ENCODE peak calls at places on chromosomes 12 and 14, in seven cellular contexts. One of them, this sample, is unnamed.

GRCh38 chr12:113259499-113259953 is 38.3 kb downstream of the TPCN1 start:
- DNase-seq in prostate gland: no peak
- DNase-seq in A549: no peak
- DNase-seq in testis: peak
- DNase-seq in esophagus squamous epithelium: no peak
- DNase-seq in sigmoid colon: peak
- DNase-seq in spleen: no peak
- DNase-seq in this sample: peak

GRCh38 chr14:68306934-68307758 is 485.7 kb downstream of the ZFP36L1 start:
- DNase-seq in prostate gland: peak
- DNase-seq in A549: no peak
- DNase-seq in testis: no peak
- DNase-seq in esophagus squamous epithelium: no peak
- DNase-seq in sigmoid colon: no peak
- DNase-seq in spleen: no peak
- DNase-seq in this sample: no peak

GRCh38 chr12:102740157-102741032 is 176.6 kb downstream of the PAH start:
- DNase-seq in prostate gland: no peak
- DNase-seq in A549: peak
- DNase-seq in testis: no peak
- DNase-seq in esophagus squamous epithelium: no peak
- DNase-seq in sigmoid colon: no peak
- DNase-seq in spleen: no peak
- DNase-seq in this sample: no peak

GRCh38 chr12:57465747-57466505 is 6.3 kb downstream of the GLI1 start:
- DNase-seq in prostate gland: no peak
- DNase-seq in A549: no peak
- DNase-seq in testis: no peak
- DNase-seq in esophagus squamous epithelium: no peak
- DNase-seq in sigmoid colon: no peak
- DNase-seq in spleen: peak
- DNase-seq in this sample: no peak

GRCh38 chr12:96862326-96862725 is 44.7 kb upstream of the NEDD1 start:
- DNase-seq in prostate gland: no peak
- DNase-seq in A549: no peak
- DNase-seq in testis: no peak
- DNase-seq in esophagus squamous epithelium: no peak
- DNase-seq in sigmoid colon: no peak
- DNase-seq in spleen: no peak
- DNase-seq in this sample: no peak

GRCh38 chr14:88598097-88598675 is 35.3 kb downstream of the ZC3H14 start:
- DNase-seq in prostate gland: no peak
- DNase-seq in A549: no peak
- DNase-seq in testis: no peak
- DNase-seq in esophagus squamous epithelium: no peak
- DNase-seq in sigmoid colon: no peak
- DNase-seq in spleen: no peak
- DNase-seq in this sample: no peak

GRCh38 chr12:54879132-54879531 is 24.8 kb downstream of the MUCL1 start:
- DNase-seq in prostate gland: no peak
- DNase-seq in A549: no peak
- DNase-seq in testis: no peak
- DNase-seq in esophagus squamous epithelium: no peak
- DNase-seq in sigmoid colon: no peak
- DNase-seq in spleen: no peak
- DNase-seq in this sample: no peak

GRCh38 chr12:1418144-1418543 is 176.2 kb downstream of the FBXL14 start:
- DNase-seq in prostate gland: no peak
- DNase-seq in A549: no peak
- DNase-seq in testis: no peak
- DNase-seq in esophagus squamous epithelium: no peak
- DNase-seq in sigmoid colon: no peak
- DNase-seq in spleen: no peak
- DNase-seq in this sample: no peak

GRCh38 chr14:78170203-78170602 is at the start of gene NRXN3:
- DNase-seq in prostate gland: no peak
- DNase-seq in A549: no peak
- DNase-seq in testis: peak
- DNase-seq in esophagus squamous epithelium: no peak
- DNase-seq in sigmoid colon: no peak
- DNase-seq in spleen: no peak
- DNase-seq in this sample: no peak

GRCh38 chr12:49838973-49839633 is 3.8 kb downstream of the BCDIN3D start:
- DNase-seq in prostate gland: no peak
- DNase-seq in A549: peak
- DNase-seq in testis: no peak
- DNase-seq in esophagus squamous epithelium: no peak
- DNase-seq in sigmoid colon: no peak
- DNase-seq in spleen: no peak
- DNase-seq in this sample: peak

GRCh38 chr14:74616996-74617700 is 5.1 kb upstream of the LTBP2 start:
- DNase-seq in prostate gland: no peak
- DNase-seq in A549: no peak
- DNase-seq in testis: peak
- DNase-seq in esophagus squamous epithelium: no peak
- DNase-seq in sigmoid colon: no peak
- DNase-seq in spleen: peak
- DNase-seq in this sample: no peak

GRCh38 chr12:3641428-3641883 is 111.5 kb downstream of the CRACR2A start:
- DNase-seq in prostate gland: no peak
- DNase-seq in A549: no peak
- DNase-seq in testis: no peak
- DNase-seq in esophagus squamous epithelium: no peak
- DNase-seq in sigmoid colon: no peak
- DNase-seq in spleen: no peak
- DNase-seq in this sample: no peak

GRCh38 chr12:66822961-66823360 is 144.1 kb upstream of the GRIP1 start:
- DNase-seq in prostate gland: no peak
- DNase-seq in A549: no peak
- DNase-seq in testis: no peak
- DNase-seq in esophagus squamous epithelium: no peak
- DNase-seq in sigmoid colon: no peak
- DNase-seq in spleen: no peak
- DNase-seq in this sample: no peak

GRCh38 chr14:94677747-94678146 is 65.6 kb downstream of the SERPINA3 start:
- DNase-seq in prostate gland: no peak
- DNase-seq in A549: no peak
- DNase-seq in testis: peak
- DNase-seq in esophagus squamous epithelium: no peak
- DNase-seq in sigmoid colon: peak
- DNase-seq in spleen: no peak
- DNase-seq in this sample: no peak

GRCh38 chr14:34081576-34082136 is 130.8 kb upstream of the EGLN3 start:
- DNase-seq in prostate gland: no peak
- DNase-seq in A549: peak
- DNase-seq in testis: no peak
- DNase-seq in esophagus squamous epithelium: no peak
- DNase-seq in sigmoid colon: no peak
- DNase-seq in spleen: no peak
- DNase-seq in this sample: no peak

GRCh38 chr14:53047302-53047701 is 96.5 kb upstream of the FERMT2 start:
- DNase-seq in prostate gland: peak
- DNase-seq in A549: no peak
- DNase-seq in testis: no peak
- DNase-seq in esophagus squamous epithelium: no peak
- DNase-seq in sigmoid colon: no peak
- DNase-seq in spleen: no peak
- DNase-seq in this sample: no peak

GRCh38 chr14:32076278-32077080 is 625 bp upstream of the ARHGAP5 start:
- DNase-seq in prostate gland: peak
- DNase-seq in A549: peak
- DNase-seq in testis: peak
- DNase-seq in esophagus squamous epithelium: peak
- DNase-seq in sigmoid colon: peak
- DNase-seq in spleen: peak
- DNase-seq in this sample: peak

GRCh38 chr12:122862872-122863701 is 27.8 kb downstream of the HIP1R start:
- DNase-seq in prostate gland: peak
- DNase-seq in A549: no peak
- DNase-seq in testis: no peak
- DNase-seq in esophagus squamous epithelium: no peak
- DNase-seq in sigmoid colon: peak
- DNase-seq in spleen: peak
- DNase-seq in this sample: no peak
- TF ChIP-seq POLR2A in prostate gland: no peak
- TF ChIP-seq POLR2A in A549: no peak
- TF ChIP-seq POLR2A in testis: no peak
- TF ChIP-seq POLR2A in esophagus squamous epithelium: no peak
- TF ChIP-seq POLR2A in sigmoid colon: no peak
- TF ChIP-seq POLR2A in spleen: no peak
- TF ChIP-seq POLR2A in this sample: no peak

DNA sequence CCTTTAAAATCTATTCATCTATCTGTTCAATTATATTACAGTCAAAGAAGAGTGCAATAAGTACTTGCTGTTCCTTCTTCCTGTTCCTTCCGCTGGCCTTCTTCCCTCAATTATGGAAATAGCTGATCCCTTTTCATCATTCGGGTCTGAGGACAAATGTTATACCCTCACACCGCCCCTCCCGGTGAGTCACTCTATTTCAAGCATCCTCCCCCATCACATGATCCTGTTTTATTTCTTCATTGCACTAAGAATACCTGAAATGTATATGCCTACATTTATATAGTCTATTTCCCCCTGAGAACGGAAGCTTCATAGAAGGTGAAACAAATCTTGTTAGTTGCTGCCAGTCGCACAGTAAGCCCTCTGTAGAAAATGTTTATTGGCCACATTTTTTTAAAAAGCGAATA is 2.5 kb downstream of the SLC38A1 start:
- DNase-seq in prostate gland: no peak
- DNase-seq in A549: peak
- DNase-seq in testis: no peak
- DNase-seq in esophagus squamous epithelium: no peak
- DNase-seq in sigmoid colon: no peak
- DNase-seq in spleen: no peak
- DNase-seq in this sample: peak
- TF ChIP-seq POLR2A in prostate gland: no peak
- TF ChIP-seq POLR2A in A549: no peak
- TF ChIP-seq POLR2A in testis: no peak
- TF ChIP-seq POLR2A in esophagus squamous epithelium: no peak
- TF ChIP-seq POLR2A in sigmoid colon: no peak
- TF ChIP-seq POLR2A in spleen: no peak
- TF ChIP-seq POLR2A in this sample: no peak

DNA sequence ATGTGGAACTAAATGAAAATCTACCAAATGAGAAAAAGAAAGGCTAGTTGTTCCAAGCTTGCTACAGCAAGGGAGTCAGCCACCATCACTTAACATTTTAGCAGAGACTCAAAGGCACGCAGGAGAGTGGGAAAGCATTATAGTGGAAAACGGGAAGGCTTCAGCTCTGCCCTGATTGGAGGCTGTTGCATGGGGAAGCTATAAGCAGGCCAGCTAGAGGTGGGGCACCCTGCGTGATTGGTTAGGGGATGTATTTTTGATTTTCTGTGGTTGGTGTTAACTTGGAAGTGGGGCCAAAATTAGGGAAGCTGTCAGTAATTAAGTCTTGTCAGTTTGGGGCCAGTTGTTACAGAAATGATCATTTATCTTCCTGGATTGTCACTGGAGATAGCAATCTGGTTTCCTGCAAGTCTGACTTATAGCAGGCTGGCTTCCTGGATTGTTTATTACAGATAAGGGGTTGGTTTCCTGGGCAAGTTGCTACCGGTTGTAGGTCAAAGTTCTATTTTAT is 93.9 kb downstream of the FAR2 start:
- DNase-seq in prostate gland: no peak
- DNase-seq in A549: no peak
- DNase-seq in testis: no peak
- DNase-seq in esophagus squamous epithelium: no peak
- DNase-seq in sigmoid colon: no peak
- DNase-seq in spleen: no peak
- DNase-seq in this sample: peak
- TF ChIP-seq POLR2A in prostate gland: no peak
- TF ChIP-seq POLR2A in A549: no peak
- TF ChIP-seq POLR2A in testis: no peak
- TF ChIP-seq POLR2A in esophagus squamous epithelium: no peak
- TF ChIP-seq POLR2A in sigmoid colon: no peak
- TF ChIP-seq POLR2A in spleen: no peak
- TF ChIP-seq POLR2A in this sample: no peak

GRCh38 chr12:132690112-132690511 is 2.7 kb downstream of the PXMP2 start:
- DNase-seq in prostate gland: no peak
- DNase-seq in A549: no peak
- DNase-seq in testis: no peak
- DNase-seq in esophagus squamous epithelium: no peak
- DNase-seq in sigmoid colon: no peak
- DNase-seq in spleen: no peak
- DNase-seq in this sample: no peak

GRCh38 chr12:132685400-132685799 is 1.7 kb downstream of the POLE start:
- DNase-seq in prostate gland: no peak
- DNase-seq in A549: no peak
- DNase-seq in testis: no peak
- DNase-seq in esophagus squamous epithelium: no peak
- DNase-seq in sigmoid colon: no peak
- DNase-seq in spleen: no peak
- DNase-seq in this sample: peak

GRCh38 chr12:132689227-132689626 is 1.8 kb downstream of the PXMP2 start:
- DNase-seq in prostate gland: no peak
- DNase-seq in A549: no peak
- DNase-seq in testis: no peak
- DNase-seq in esophagus squamous epithelium: no peak
- DNase-seq in sigmoid colon: no peak
- DNase-seq in spleen: no peak
- DNase-seq in this sample: no peak

GRCh38 chr12:132686831-132687210 is 321 bp downstream of the POLE start:
- DNase-seq in prostate gland: no peak
- DNase-seq in A549: peak
- DNase-seq in testis: no peak
- DNase-seq in esophagus squamous epithelium: no peak
- DNase-seq in sigmoid colon: no peak
- DNase-seq in spleen: no peak
- DNase-seq in this sample: peak

DNA sequence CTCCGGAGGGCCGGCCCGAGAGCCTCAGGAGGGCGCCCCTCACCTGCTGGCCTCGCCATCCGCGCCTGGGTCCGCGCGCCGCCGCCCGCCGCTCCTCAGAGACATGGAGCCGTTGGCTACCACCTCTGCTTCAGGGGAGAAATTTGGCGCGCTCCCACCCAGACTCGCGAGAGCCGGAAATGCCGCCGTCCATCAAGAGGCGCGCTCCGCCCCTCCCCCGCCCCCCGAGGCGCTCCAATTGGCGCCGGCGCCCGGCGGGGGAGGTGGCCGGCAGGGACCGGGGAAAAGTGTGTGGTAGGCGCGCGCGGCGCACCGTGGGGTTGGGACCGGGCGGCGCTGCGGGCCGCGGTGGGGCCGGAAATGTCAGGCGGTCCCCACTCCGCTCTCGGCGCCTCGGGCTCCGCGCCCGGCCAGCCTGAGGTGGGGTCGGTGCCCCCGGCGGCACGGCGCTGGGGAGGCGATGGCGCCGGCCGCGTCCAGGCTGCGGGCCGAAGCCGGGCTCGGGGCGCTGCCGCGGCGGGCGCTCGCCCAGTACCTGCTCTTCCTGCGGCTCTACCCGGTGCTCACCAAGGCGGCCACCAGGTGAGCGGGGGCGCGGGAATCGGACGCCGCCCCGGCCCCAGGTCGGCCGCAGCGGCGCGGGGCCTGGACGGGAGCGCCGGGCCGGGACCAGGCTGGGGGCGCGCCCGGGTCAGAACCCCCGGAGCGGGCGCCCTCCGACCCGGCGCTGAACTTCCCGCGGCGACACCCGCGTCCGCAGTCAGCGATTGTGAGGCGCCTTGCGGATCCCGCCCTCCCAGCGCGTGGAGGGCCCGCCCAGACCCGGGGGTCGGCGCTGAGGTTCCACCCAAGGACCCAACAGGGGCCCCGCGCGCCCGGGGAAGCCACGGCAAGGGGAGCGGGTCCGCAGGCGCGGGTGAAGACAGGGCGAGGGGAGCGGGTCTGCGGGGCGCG is at the start of the genes POLE and PXMP2:
- DNase-seq in prostate gland: peak
- DNase-seq in A549: peak
- DNase-seq in testis: peak
- DNase-seq in esophagus squamous epithelium: peak
- DNase-seq in sigmoid colon: peak
- DNase-seq in spleen: peak
- DNase-seq in this sample: peak
- TF ChIP-seq POLR2A in prostate gland: peak
- TF ChIP-seq POLR2A in A549: peak
- TF ChIP-seq POLR2A in testis: no peak
- TF ChIP-seq POLR2A in esophagus squamous epithelium: peak
- TF ChIP-seq POLR2A in sigmoid colon: no peak
- TF ChIP-seq POLR2A in spleen: peak
- TF ChIP-seq POLR2A in this sample: peak